ENCODE peak calls at places on chromosomes 7 and 10, in four cellular contexts. F is ACHN, X is NCI-H1105, K is dermis microvascular lymphatic vessel endothelial cell. D is an unnamed sample.

GRCh38 chr7:47288060-47288459 is 293.9 kb downstream of the TNS3 start:
- DNase-seq in F (no peak), X (no peak), K (no peak), D (no peak)

GRCh38 chr10:43905502-43906236 is 257.0 kb upstream of the ZNF32 start:
- DNase-seq in X (no peak), K (peak), F (no peak), D (no peak)

GRCh38 chr7:1745576-1746490 is 75.8 kb downstream of the ELFN1 start:
- DNase-seq in X (no peak), K (no peak), F (no peak), D (no peak)

GRCh38 chr7:70303780-70304179 is 705.5 kb downstream of the AUTS2 start:
- DNase-seq in F (no peak), K (no peak), X (no peak), D (no peak)

GRCh38 chr7:22320416-22320815 is 36.5 kb downstream of the RAPGEF5 start:
- DNase-seq in F (no peak), X (no peak), K (no peak), D (no peak)

GRCh38 chr7:5553298-5553877 is 129.8 kb upstream of the TNRC18 start:
- DNase-seq in F (no peak), X (no peak), K (no peak), D (no peak)

GRCh38 chr7:139571651-139572050 is 48.2 kb downstream of the CLEC2L start:
- DNase-seq in K (no peak), F (no peak), X (no peak), D (no peak)

GRCh38 chr10:285216-285967 is 150.1 kb downstream of the ZMYND11 start:
- DNase-seq in F (no peak), K (no peak), X (peak), D (no peak)

GRCh38 chr7:157024716-157025115 is 14.3 kb upstream of the MNX1 start:
- DNase-seq in K (no peak), F (no peak), X (no peak), D (no peak)

GRCh38 chr10:88791924-88792323 is 10.6 kb upstream of the LIPM start:
- DNase-seq in X (peak), K (peak), F (peak), D (peak)

GRCh38 chr7:139588632-139589031 is 65.1 kb downstream of the CLEC2L start:
- DNase-seq in K (no peak), X (no peak), F (no peak), D (no peak)

GRCh38 chr7:139321071-139321745 is 19.9 kb upstream of the FMC1 start:
- DNase-seq in X (no peak), K (peak), F (peak), D (peak)

GRCh38 chr10:77296534-77297369 is 340.9 kb downstream of the KCNMA1 start:
- DNase-seq in F (peak), K (no peak), X (no peak), D (no peak)

GRCh38 chr7:142792593-142792992 is 21.8 kb downstream of the PRSS2 start:
- DNase-seq in X (no peak), F (no peak), K (no peak), D (no peak)

GRCh38 chr10:114545071-114545470 is 113.0 kb downstream of the ABLIM1 start:
- DNase-seq in F (no peak), K (no peak), X (no peak), D (no peak)

GRCh38 chr7:152025937-152026890 is 740 bp downstream of the GALNT11 start:
- DNase-seq in F (no peak), K (no peak), X (no peak), D (no peak)

GRCh38 chr10:78805176-78805575 is 263.6 kb upstream of the ZMIZ1 start:
- DNase-seq in K (no peak), X (no peak), F (peak), D (no peak)

GRCh38 chr10:112471878-112472487 is 25.0 kb downstream of the VTI1A start:
- DNase-seq in F (peak), K (peak), X (no peak), D (peak)

D was measured in SK-MEL-5.